ENCODE peak calls at places on chromosomes 16 and 17, in eight cellular contexts. One of them, this sample, is unnamed.

GRCh38 chr16:399278-400019 is 2.2 kb upstream of the DECR2 start:
- DNase-seq in brain microvascular endothelial cell: no peak
- DNase-seq in heart right ventricle: no peak
- DNase-seq in mesendoderm: no peak
- DNase-seq in Peyer's patch: no peak
- DNase-seq in breast epithelium: no peak
- DNase-seq in ascending aorta: no peak
- DNase-seq in HCT116: no peak
- DNase-seq in this sample: no peak

GRCh38 chr17:82297804-82298537 is 19.4 kb downstream of the CD7 start:
- DNase-seq in brain microvascular endothelial cell: peak
- DNase-seq in heart right ventricle: peak
- DNase-seq in mesendoderm: no peak
- DNase-seq in Peyer's patch: peak
- DNase-seq in breast epithelium: peak
- DNase-seq in ascending aorta: peak
- DNase-seq in HCT116: no peak
- DNase-seq in this sample: peak

GRCh38 chr16:13902677-13903076 is 17.3 kb upstream of the ERCC4 start:
- DNase-seq in brain microvascular endothelial cell: no peak
- DNase-seq in heart right ventricle: no peak
- DNase-seq in mesendoderm: no peak
- DNase-seq in Peyer's patch: no peak
- DNase-seq in breast epithelium: no peak
- DNase-seq in ascending aorta: no peak
- DNase-seq in HCT116: no peak
- DNase-seq in this sample: no peak

GRCh38 chr16:51638338-51639135 is 487.5 kb upstream of the SALL1 start:
- DNase-seq in brain microvascular endothelial cell: no peak
- DNase-seq in heart right ventricle: no peak
- DNase-seq in mesendoderm: no peak
- DNase-seq in Peyer's patch: no peak
- DNase-seq in breast epithelium: no peak
- DNase-seq in ascending aorta: no peak
- DNase-seq in HCT116: no peak
- DNase-seq in this sample: no peak

GRCh38 chr16:89324056-89325010 is 106.8 kb downstream of the ZNF778 start:
- DNase-seq in brain microvascular endothelial cell: peak
- DNase-seq in heart right ventricle: no peak
- DNase-seq in mesendoderm: no peak
- DNase-seq in Peyer's patch: peak
- DNase-seq in breast epithelium: no peak
- DNase-seq in ascending aorta: no peak
- DNase-seq in HCT116: no peak
- DNase-seq in this sample: peak

GRCh38 chr17:20960871-20961270 is 81.9 kb downstream of the USP22 start:
- DNase-seq in brain microvascular endothelial cell: no peak
- DNase-seq in heart right ventricle: no peak
- DNase-seq in mesendoderm: no peak
- DNase-seq in Peyer's patch: no peak
- DNase-seq in breast epithelium: no peak
- DNase-seq in ascending aorta: no peak
- DNase-seq in HCT116: no peak
- DNase-seq in this sample: no peak

GRCh38 chr17:61178284-61178683 is 221.4 kb upstream of the TBX2 start:
- DNase-seq in brain microvascular endothelial cell: no peak
- DNase-seq in heart right ventricle: no peak
- DNase-seq in mesendoderm: no peak
- DNase-seq in Peyer's patch: no peak
- DNase-seq in breast epithelium: no peak
- DNase-seq in ascending aorta: no peak
- DNase-seq in HCT116: no peak
- DNase-seq in this sample: no peak

GRCh38 chr16:35391328-35391727 is 1931.9 kb downstream of the TP53TG3F start:
- DNase-seq in brain microvascular endothelial cell: peak
- DNase-seq in heart right ventricle: peak
- DNase-seq in mesendoderm: peak
- DNase-seq in Peyer's patch: no peak
- DNase-seq in breast epithelium: no peak
- DNase-seq in ascending aorta: no peak
- DNase-seq in HCT116: peak
- DNase-seq in this sample: peak

GRCh38 chr17:74217036-74217725 is 3.8 kb downstream of the TTYH2 start:
- DNase-seq in brain microvascular endothelial cell: no peak
- DNase-seq in heart right ventricle: no peak
- DNase-seq in mesendoderm: no peak
- DNase-seq in Peyer's patch: no peak
- DNase-seq in breast epithelium: no peak
- DNase-seq in ascending aorta: no peak
- DNase-seq in HCT116: no peak
- DNase-seq in this sample: no peak

GRCh38 chr16:57807252-57807967 is 5.1 kb upstream of the KIFC3 start:
- DNase-seq in brain microvascular endothelial cell: no peak
- DNase-seq in heart right ventricle: no peak
- DNase-seq in mesendoderm: peak
- DNase-seq in Peyer's patch: peak
- DNase-seq in breast epithelium: no peak
- DNase-seq in ascending aorta: no peak
- DNase-seq in HCT116: no peak
- DNase-seq in this sample: no peak

GRCh38 chr16:15553313-15554088 is 89.5 kb downstream of the MARF1 start:
- DNase-seq in brain microvascular endothelial cell: no peak
- DNase-seq in heart right ventricle: no peak
- DNase-seq in mesendoderm: no peak
- DNase-seq in Peyer's patch: no peak
- DNase-seq in breast epithelium: no peak
- DNase-seq in ascending aorta: no peak
- DNase-seq in HCT116: no peak
- DNase-seq in this sample: no peak

GRCh38 chr17:29793501-29793900 is 136.5 kb downstream of the SSH2 start:
- DNase-seq in brain microvascular endothelial cell: no peak
- DNase-seq in heart right ventricle: no peak
- DNase-seq in mesendoderm: no peak
- DNase-seq in Peyer's patch: no peak
- DNase-seq in breast epithelium: no peak
- DNase-seq in ascending aorta: no peak
- DNase-seq in HCT116: no peak
- DNase-seq in this sample: no peak

GRCh38 chr17:14699569-14700190 is 398.8 kb downstream of the HS3ST3B1 start:
- DNase-seq in brain microvascular endothelial cell: no peak
- DNase-seq in heart right ventricle: no peak
- DNase-seq in mesendoderm: peak
- DNase-seq in Peyer's patch: no peak
- DNase-seq in breast epithelium: no peak
- DNase-seq in ascending aorta: no peak
- DNase-seq in HCT116: no peak
- DNase-seq in this sample: no peak

GRCh38 chr17:37384560-37385160 is 8.9 kb downstream of the C17orf78 start:
- DNase-seq in brain microvascular endothelial cell: no peak
- DNase-seq in heart right ventricle: no peak
- DNase-seq in mesendoderm: no peak
- DNase-seq in Peyer's patch: no peak
- DNase-seq in breast epithelium: no peak
- DNase-seq in ascending aorta: no peak
- DNase-seq in HCT116: no peak
- DNase-seq in this sample: no peak

GRCh38 chr16:23374721-23375120 is 72.6 kb downstream of the SCNN1B start:
- DNase-seq in brain microvascular endothelial cell: no peak
- DNase-seq in heart right ventricle: no peak
- DNase-seq in mesendoderm: no peak
- DNase-seq in Peyer's patch: no peak
- DNase-seq in breast epithelium: no peak
- DNase-seq in ascending aorta: no peak
- DNase-seq in HCT116: no peak
- DNase-seq in this sample: no peak

GRCh38 chr17:65191805-65192740 is 54.9 kb downstream of the RGS9 start:
- DNase-seq in brain microvascular endothelial cell: peak
- DNase-seq in heart right ventricle: no peak
- DNase-seq in mesendoderm: peak
- DNase-seq in Peyer's patch: no peak
- DNase-seq in breast epithelium: no peak
- DNase-seq in ascending aorta: no peak
- DNase-seq in HCT116: peak
- DNase-seq in this sample: no peak

GRCh38 chr16:72247821-72248253 is 75.9 kb upstream of the PMFBP1 start:
- DNase-seq in brain microvascular endothelial cell: peak
- DNase-seq in heart right ventricle: no peak
- DNase-seq in mesendoderm: no peak
- DNase-seq in Peyer's patch: no peak
- DNase-seq in breast epithelium: no peak
- DNase-seq in ascending aorta: no peak
- DNase-seq in HCT116: no peak
- DNase-seq in this sample: no peak

GRCh38 chr16:72935896-72936295 is 112.0 kb downstream of the ZFHX3 start:
- DNase-seq in brain microvascular endothelial cell: no peak
- DNase-seq in heart right ventricle: no peak
- DNase-seq in mesendoderm: no peak
- DNase-seq in Peyer's patch: peak
- DNase-seq in breast epithelium: no peak
- DNase-seq in ascending aorta: no peak
- DNase-seq in HCT116: no peak
- DNase-seq in this sample: no peak

GRCh38 chr16:88977845-88978607 is 1.0 kb upstream of the CBFA2T3 start:
- DNase-seq in brain microvascular endothelial cell: no peak
- DNase-seq in heart right ventricle: no peak
- DNase-seq in mesendoderm: no peak
- DNase-seq in Peyer's patch: no peak
- DNase-seq in breast epithelium: no peak
- DNase-seq in ascending aorta: no peak
- DNase-seq in HCT116: no peak
- DNase-seq in this sample: no peak

GRCh38 chr16:57589374-57589773 is 39.1 kb upstream of the ADGRG1 start:
- DNase-seq in brain microvascular endothelial cell: no peak
- DNase-seq in heart right ventricle: no peak
- DNase-seq in mesendoderm: no peak
- DNase-seq in Peyer's patch: no peak
- DNase-seq in breast epithelium: no peak
- DNase-seq in ascending aorta: no peak
- DNase-seq in HCT116: no peak
- DNase-seq in this sample: no peak

GRCh38 chr17:5838661-5839300 is 231.4 kb upstream of the WSCD1 start:
- DNase-seq in brain microvascular endothelial cell: no peak
- DNase-seq in heart right ventricle: no peak
- DNase-seq in mesendoderm: no peak
- DNase-seq in Peyer's patch: no peak
- DNase-seq in breast epithelium: no peak
- DNase-seq in ascending aorta: no peak
- DNase-seq in HCT116: no peak
- DNase-seq in this sample: no peak

GRCh38 chr16:27779719-27780161 is 229.8 kb downstream of the KATNIP start:
- DNase-seq in brain microvascular endothelial cell: peak
- DNase-seq in heart right ventricle: no peak
- DNase-seq in mesendoderm: peak
- DNase-seq in Peyer's patch: no peak
- DNase-seq in breast epithelium: peak
- DNase-seq in ascending aorta: no peak
- DNase-seq in HCT116: no peak
- DNase-seq in this sample: no peak
- H3K4me3 ChIP-seq in brain microvascular endothelial cell: no peak
- H3K4me3 ChIP-seq in heart right ventricle: no peak
- H3K4me3 ChIP-seq in mesendoderm: no peak
- H3K4me3 ChIP-seq in Peyer's patch: no peak
- H3K4me3 ChIP-seq in breast epithelium: no peak
- H3K4me3 ChIP-seq in ascending aorta: no peak
- H3K4me3 ChIP-seq in HCT116: no peak
- H3K4me3 ChIP-seq in this sample: no peak

GRCh38 chr16:67141391-67141790 is 9.4 kb downstream of the B3GNT9 start:
- DNase-seq in brain microvascular endothelial cell: no peak
- DNase-seq in heart right ventricle: no peak
- DNase-seq in mesendoderm: no peak
- DNase-seq in Peyer's patch: no peak
- DNase-seq in breast epithelium: no peak
- DNase-seq in ascending aorta: no peak
- DNase-seq in HCT116: no peak
- DNase-seq in this sample: no peak
- H3K4me3 ChIP-seq in brain microvascular endothelial cell: no peak
- H3K4me3 ChIP-seq in heart right ventricle: no peak
- H3K4me3 ChIP-seq in mesendoderm: no peak
- H3K4me3 ChIP-seq in Peyer's patch: no peak
- H3K4me3 ChIP-seq in breast epithelium: no peak
- H3K4me3 ChIP-seq in ascending aorta: no peak
- H3K4me3 ChIP-seq in HCT116: no peak
- H3K4me3 ChIP-seq in this sample: no peak

GRCh38 chr17:72948115-72948514 is 144.4 kb downstream of the SLC39A11 start:
- DNase-seq in brain microvascular endothelial cell: no peak
- DNase-seq in heart right ventricle: no peak
- DNase-seq in mesendoderm: no peak
- DNase-seq in Peyer's patch: no peak
- DNase-seq in breast epithelium: no peak
- DNase-seq in ascending aorta: no peak
- DNase-seq in HCT116: no peak
- DNase-seq in this sample: no peak

GRCh38 chr17:72945468-72945867 is 147.0 kb downstream of the SLC39A11 start:
- DNase-seq in brain microvascular endothelial cell: no peak
- DNase-seq in heart right ventricle: no peak
- DNase-seq in mesendoderm: no peak
- DNase-seq in Peyer's patch: no peak
- DNase-seq in breast epithelium: no peak
- DNase-seq in ascending aorta: no peak
- DNase-seq in HCT116: no peak
- DNase-seq in this sample: no peak

GRCh38 chr17:72946126-72946525 is 146.4 kb downstream of the SLC39A11 start:
- DNase-seq in brain microvascular endothelial cell: no peak
- DNase-seq in heart right ventricle: no peak
- DNase-seq in mesendoderm: no peak
- DNase-seq in Peyer's patch: no peak
- DNase-seq in breast epithelium: no peak
- DNase-seq in ascending aorta: no peak
- DNase-seq in HCT116: no peak
- DNase-seq in this sample: no peak

GRCh38 chr17:72947475-72947874 is 145.0 kb downstream of the SLC39A11 start:
- DNase-seq in brain microvascular endothelial cell: no peak
- DNase-seq in heart right ventricle: no peak
- DNase-seq in mesendoderm: no peak
- DNase-seq in Peyer's patch: no peak
- DNase-seq in breast epithelium: no peak
- DNase-seq in ascending aorta: no peak
- DNase-seq in HCT116: no peak
- DNase-seq in this sample: no peak

DNA sequence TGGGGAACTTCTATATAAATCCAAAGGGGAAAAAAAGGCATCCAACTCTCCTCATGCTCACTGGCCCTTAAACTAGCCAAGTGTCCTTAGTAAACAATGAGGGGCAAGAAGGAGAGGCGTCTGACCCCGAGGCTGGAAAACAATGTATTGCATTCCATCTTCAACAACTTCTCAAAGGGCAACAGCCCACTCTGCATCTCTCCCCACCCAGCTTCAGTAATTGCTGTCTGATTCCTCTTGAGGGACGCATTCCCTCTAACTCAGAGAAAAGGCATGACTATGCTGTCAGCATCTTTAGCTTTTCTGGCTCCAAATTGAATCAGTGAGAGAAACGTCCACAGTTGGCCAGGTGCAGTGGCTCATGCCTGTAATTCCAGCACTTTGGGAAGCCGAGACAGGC is 145.8 kb downstream of the SLC39A11 start:
- DNase-seq in brain microvascular endothelial cell: no peak
- DNase-seq in heart right ventricle: no peak
- DNase-seq in mesendoderm: no peak
- DNase-seq in Peyer's patch: no peak
- DNase-seq in breast epithelium: no peak
- DNase-seq in ascending aorta: no peak
- DNase-seq in HCT116: no peak
- DNase-seq in this sample: no peak
- H3K4me3 ChIP-seq in brain microvascular endothelial cell: no peak
- H3K4me3 ChIP-seq in heart right ventricle: no peak
- H3K4me3 ChIP-seq in mesendoderm: no peak
- H3K4me3 ChIP-seq in Peyer's patch: no peak
- H3K4me3 ChIP-seq in breast epithelium: no peak
- H3K4me3 ChIP-seq in ascending aorta: no peak
- H3K4me3 ChIP-seq in HCT116: no peak
- H3K4me3 ChIP-seq in this sample: no peak

GRCh38 chr17:46772879-46773620 is 45.4 kb downstream of the WNT3 start:
- DNase-seq in brain microvascular endothelial cell: no peak
- DNase-seq in heart right ventricle: no peak
- DNase-seq in mesendoderm: peak
- DNase-seq in Peyer's patch: peak
- DNase-seq in breast epithelium: no peak
- DNase-seq in ascending aorta: no peak
- DNase-seq in HCT116: no peak
- DNase-seq in this sample: no peak
- H3K4me3 ChIP-seq in brain microvascular endothelial cell: no peak
- H3K4me3 ChIP-seq in heart right ventricle: no peak
- H3K4me3 ChIP-seq in mesendoderm: no peak
- H3K4me3 ChIP-seq in Peyer's patch: no peak
- H3K4me3 ChIP-seq in breast epithelium: no peak
- H3K4me3 ChIP-seq in ascending aorta: no peak
- H3K4me3 ChIP-seq in HCT116: no peak
- H3K4me3 ChIP-seq in this sample: no peak

This sample was measured in GM12864.